ENCODE peak calls at places on chromosome 11, in five cellular contexts. Q is cardiac muscle cell, U is left ventricle myocardium inferior, C is hepatocyte, A is epithelial cell of esophagus. M is an unnamed sample.

GRCh38 chr11:86255896-86256295 is 11.3 kb downstream of the EED start:
- DNase-seq in C (no peak), Q (no peak), U (no peak), A (no peak), M (no peak)

GRCh38 chr11:10984250-10984649 is 126.4 kb upstream of the ZBED5 start:
- DNase-seq in A (no peak), U (no peak), C (no peak), Q (no peak), M (no peak)

GRCh38 chr11:120024586-120024985 is 113.3 kb downstream of the TRIM29 start:
- DNase-seq in Q (no peak), A (no peak), C (no peak), U (no peak), M (peak; percentile 49)

GRCh38 chr11:57116654-57117053 is 65.1 kb upstream of the LRRC55 start:
- DNase-seq in U (peak; percentile 19), A (peak; percentile 66), Q (peak; percentile 35), C (peak; percentile 42), M (no peak)

GRCh38 chr11:10785146-10785474 is 23.6 kb downstream of the EIF4G2 start:
- DNase-seq in C (no peak), A (no peak), U (no peak), Q (no peak), M (no peak)

GRCh38 chr11:89491141-89491690 is at the start of gene NOX4:
- DNase-seq in U (peak; percentile 55), C (peak; percentile 77), A (peak; percentile 19), Q (peak; percentile 67), M (peak; percentile 77)

GRCh38 chr11:29017941-29018340 is 909.8 kb downstream of the METTL15 start:
- DNase-seq in Q (no peak), A (peak; percentile 56), U (no peak), C (no peak), M (no peak)

GRCh38 chr11:84300112-84300511 is 1013.9 kb upstream of the CCDC90B start:
- DNase-seq in U (no peak), A (no peak), C (no peak), Q (no peak), M (no peak)

GRCh38 chr11:129222158-129222557 is 30.0 kb upstream of the ARHGAP32 start:
- DNase-seq in U (no peak), C (no peak), A (peak; percentile 41), Q (no peak), M (no peak)

GRCh38 chr11:66557733-66558326 is 10.6 kb downstream of the CTSF start:
- DNase-seq in C (no peak), U (no peak), Q (no peak), A (no peak), M (peak; percentile 70)

GRCh38 chr11:102661040-102661439 is 35.9 kb upstream of the MMP20 start:
- DNase-seq in Q (no peak), U (no peak), C (no peak), A (no peak), M (no peak)

GRCh38 chr11:34492806-34493414 is 20.7 kb downstream of the ELF5 start:
- DNase-seq in U (no peak), C (peak; percentile 78), Q (peak; percentile 81), A (peak; percentile 76), M (no peak)

GRCh38 chr11:17258670-17259069 is 17.9 kb upstream of the NUCB2 start:
- DNase-seq in Q (no peak), A (no peak), U (no peak), C (peak; percentile 23), M (no peak)

GRCh38 chr11:113998574-113998973 is 23.7 kb downstream of the HTR3A start:
- DNase-seq in Q (no peak), A (no peak), U (no peak), C (no peak), M (no peak)

GRCh38 chr11:117931971-117932370 is 2.8 kb upstream of the TMPRSS13 start:
- DNase-seq in U (no peak), C (no peak), A (peak; percentile 20), Q (peak; percentile 40), M (no peak)

GRCh38 chr11:114280696-114281095 is 15.5 kb upstream of the NNMT start:
- DNase-seq in Q (peak; percentile 84), C (peak; percentile 81), A (peak; percentile 69), U (peak; percentile 48), M (no peak)

GRCh38 chr11:94793002-94793401 is 24.8 kb downstream of the AMOTL1 start:
- DNase-seq in Q (no peak), A (no peak), U (no peak), C (no peak), M (no peak)

GRCh38 chr11:32006799-32007388 is 84.0 kb upstream of the RCN1 start:
- DNase-seq in C (peak; percentile 66), Q (peak; percentile 53), A (peak; percentile 55), U (no peak), M (no peak)

GRCh38 chr11:30917859-30918478 is 331.8 kb upstream of the MPPED2 start:
- DNase-seq in C (peak; percentile 81), A (peak; percentile 52), Q (peak; percentile 77), U (no peak), M (no peak)

GRCh38 chr11:12235549-12235944 is 125.2 kb downstream of the MICAL2 start:
- DNase-seq in U (no peak), A (no peak), Q (peak; percentile 59), C (peak; percentile 46), M (no peak)

GRCh38 chr11:116194156-116194904 is 578.5 kb downstream of the BUD13 start:
- DNase-seq in U (no peak), C (no peak), Q (peak; percentile 11), A (no peak), M (no peak)

GRCh38 chr11:81725691-81726090 is 1008.0 kb downstream of the FAM181B start:
- DNase-seq in C (no peak), Q (no peak), A (peak; percentile 11), U (no peak), M (no peak)

GRCh38 chr11:102940714-102941588 is 14.6 kb downstream of the MMP13 start:
- DNase-seq in C (peak; percentile 84), U (no peak), Q (peak; percentile 79), A (peak; percentile 71), M (no peak)

DNA sequence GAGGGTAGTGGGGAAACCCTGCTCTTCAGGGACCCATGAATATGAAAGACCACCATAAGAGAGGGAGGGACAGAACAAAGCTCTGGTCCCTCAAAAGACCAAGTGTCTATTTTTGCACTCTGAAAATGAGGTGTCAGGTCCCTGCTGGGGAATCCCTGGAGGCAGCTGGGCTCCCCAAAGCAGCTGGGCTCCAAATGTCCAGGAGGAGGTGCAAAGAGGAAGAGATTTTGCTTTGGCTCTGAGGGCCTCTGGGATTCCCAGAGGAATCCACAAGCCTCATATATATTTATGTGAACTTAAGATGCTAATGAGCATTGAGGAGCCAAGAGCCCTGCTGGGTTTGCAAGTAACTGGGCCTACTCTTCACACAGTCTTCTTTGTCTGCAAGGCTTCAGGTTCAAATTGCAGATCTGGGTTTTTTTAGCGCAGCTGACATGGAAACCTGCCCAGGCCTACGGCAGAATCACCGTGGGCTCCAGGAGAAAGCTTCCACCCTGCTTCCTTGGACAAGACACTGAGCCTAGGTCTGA is 26.0 kb downstream of the CLMP start:
- DNase-seq in Q (no peak), A (no peak), C (no peak), U (no peak), M (no peak)
- TF ChIP-seq CTCF in Q (no peak), A (no peak), C (no peak), U (no peak), M (no peak)

GRCh38 chr11:126874831-126875230 is 125.7 kb downstream of the KIRREL3 start:
- DNase-seq in U (no peak), C (no peak), A (no peak), Q (no peak), M (no peak)
- TF ChIP-seq CTCF in U (no peak), C (no peak), A (no peak), Q (peak; percentile 6), M (no peak)

DNA sequence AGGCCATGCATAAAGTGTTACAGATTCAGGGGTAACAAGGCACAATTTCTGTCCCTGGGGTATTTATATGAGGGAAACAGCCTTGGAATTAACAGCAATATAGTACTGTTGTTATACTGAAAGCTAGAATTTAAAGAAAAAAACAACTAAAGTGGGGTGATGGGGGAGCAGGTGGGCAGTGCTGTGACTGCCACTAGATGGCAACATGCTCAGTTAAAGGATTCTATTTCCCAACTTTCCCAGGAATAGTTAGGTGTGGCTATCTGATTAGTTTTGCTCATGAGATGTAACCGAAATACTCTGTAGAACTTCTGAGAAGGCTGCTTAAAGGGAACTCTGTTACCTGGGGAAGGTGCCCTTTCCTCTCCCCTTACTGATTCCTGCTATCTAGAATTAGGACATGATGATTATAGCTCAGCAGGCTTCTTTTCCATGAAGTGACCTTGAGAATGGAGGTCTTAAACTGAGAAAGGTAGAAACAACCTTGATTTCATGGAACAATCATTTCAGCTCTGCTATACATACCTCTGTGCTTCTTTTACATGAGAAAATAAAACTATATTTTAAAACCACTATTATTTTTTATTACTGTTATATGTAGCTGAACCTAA is 102.6 kb downstream of the RELT start:
- DNase-seq in A (peak; percentile 66), C (peak; percentile 28), U (no peak), Q (peak; percentile 38), M (no peak)
- TF ChIP-seq CTCF in A (peak; percentile 92), C (peak; percentile 61), U (peak; percentile 69), Q (peak; percentile 90), M (peak; percentile 24)

GRCh38 chr11:14075118-14075601 is 112.6 kb downstream of the SPON1 start:
- DNase-seq in A (peak; percentile 58), Q (no peak), U (no peak), C (no peak), M (no peak)
- TF ChIP-seq CTCF in A (no peak), Q (no peak), U (no peak), C (no peak), M (no peak)

GRCh38 chr11:1763796-1764661 is at the start of gene CTSD:
- DNase-seq in C (peak; percentile 94), U (peak; percentile 93), A (peak; percentile 79), Q (peak; percentile 90), M (no peak)

GRCh38 chr11:1768141-1768469 is 4.4 kb upstream of the CTSD start:
- DNase-seq in U (no peak), A (no peak), C (no peak), Q (no peak), M (no peak)

GRCh38 chr11:1766719-1767398 is 3.1 kb upstream of the CTSD start:
- DNase-seq in U (no peak), Q (no peak), A (no peak), C (no peak), M (no peak)

GRCh38 chr11:1767399-1768140 is 3.8 kb upstream of the CTSD start:
- DNase-seq in A (no peak), U (no peak), C (no peak), Q (no peak), M (no peak)

GRCh38 chr11:1765871-1766718 is 2.4 kb upstream of the CTSD start:
- DNase-seq in Q (no peak), A (no peak), U (no peak), C (no peak), M (no peak)
- TF ChIP-seq CTCF in Q (peak; percentile 3), A (no peak), U (no peak), C (no peak), M (no peak)